ENCODE peak calls at places on chromosomes 1 and 21, in six cellular contexts. One of them, this sample, is unnamed.

GRCh38 chr1:33010946-33011731 is 25.5 kb downstream of the AK2 start:
- DNase-seq in left ventricle myocardium inferior: peak; percentile 57
- DNase-seq in right cardiac atrium: peak; percentile 70
- DNase-seq in mucosa of descending colon: peak; percentile 49
- DNase-seq in endothelial cell of umbilical vein: peak; percentile 86
- DNase-seq in heart right ventricle: no peak
- DNase-seq in this sample: no peak

GRCh38 chr1:22208265-22208972 is 65.5 kb upstream of the WNT4 start:
- DNase-seq in left ventricle myocardium inferior: no peak
- DNase-seq in right cardiac atrium: no peak
- DNase-seq in mucosa of descending colon: peak; percentile 11
- DNase-seq in endothelial cell of umbilical vein: no peak
- DNase-seq in heart right ventricle: no peak
- DNase-seq in this sample: no peak

GRCh38 chr1:33296824-33297223 is 24.1 kb downstream of the A3GALT2 start:
- DNase-seq in left ventricle myocardium inferior: no peak
- DNase-seq in right cardiac atrium: no peak
- DNase-seq in mucosa of descending colon: no peak
- DNase-seq in endothelial cell of umbilical vein: no peak
- DNase-seq in heart right ventricle: no peak
- DNase-seq in this sample: no peak

GRCh38 chr21:46048926-46049889 is 48.7 kb upstream of the COL6A2 start:
- DNase-seq in left ventricle myocardium inferior: peak; percentile 90
- DNase-seq in right cardiac atrium: peak; percentile 94
- DNase-seq in mucosa of descending colon: peak; percentile 60
- DNase-seq in endothelial cell of umbilical vein: no peak
- DNase-seq in heart right ventricle: peak; percentile 84
- DNase-seq in this sample: peak; percentile 72

GRCh38 chr1:116918714-116919357 is 9.1 kb downstream of the PTGFRN start:
- DNase-seq in left ventricle myocardium inferior: no peak
- DNase-seq in right cardiac atrium: no peak
- DNase-seq in mucosa of descending colon: no peak
- DNase-seq in endothelial cell of umbilical vein: no peak
- DNase-seq in heart right ventricle: no peak
- DNase-seq in this sample: no peak

GRCh38 chr1:156648951-156649350 is 7.0 kb downstream of the BCAN start:
- DNase-seq in left ventricle myocardium inferior: no peak
- DNase-seq in right cardiac atrium: no peak
- DNase-seq in mucosa of descending colon: no peak
- DNase-seq in endothelial cell of umbilical vein: no peak
- DNase-seq in heart right ventricle: no peak
- DNase-seq in this sample: no peak

GRCh38 chr1:61011514-61012263 is 70.7 kb upstream of the NFIA start:
- DNase-seq in left ventricle myocardium inferior: no peak
- DNase-seq in right cardiac atrium: no peak
- DNase-seq in mucosa of descending colon: no peak
- DNase-seq in endothelial cell of umbilical vein: peak; percentile 10
- DNase-seq in heart right ventricle: no peak
- DNase-seq in this sample: no peak

GRCh38 chr1:32806910-32807523 is 10.1 kb downstream of the YARS1 start:
- DNase-seq in left ventricle myocardium inferior: no peak
- DNase-seq in right cardiac atrium: no peak
- DNase-seq in mucosa of descending colon: no peak
- DNase-seq in endothelial cell of umbilical vein: no peak
- DNase-seq in heart right ventricle: no peak
- DNase-seq in this sample: no peak

GRCh38 chr21:43913928-43914327 is 48.9 kb downstream of the AGPAT3 start:
- DNase-seq in left ventricle myocardium inferior: no peak
- DNase-seq in right cardiac atrium: peak; percentile 59
- DNase-seq in mucosa of descending colon: no peak
- DNase-seq in endothelial cell of umbilical vein: no peak
- DNase-seq in heart right ventricle: no peak
- DNase-seq in this sample: no peak

GRCh38 chr1:119982006-119982405 is 85.7 kb upstream of the ADAM30 start:
- DNase-seq in left ventricle myocardium inferior: no peak
- DNase-seq in right cardiac atrium: no peak
- DNase-seq in mucosa of descending colon: no peak
- DNase-seq in endothelial cell of umbilical vein: peak; percentile 26
- DNase-seq in heart right ventricle: no peak
- DNase-seq in this sample: no peak

GRCh38 chr21:39185157-39185556 is 1.9 kb upstream of the PSMG1 start:
- DNase-seq in left ventricle myocardium inferior: no peak
- DNase-seq in right cardiac atrium: no peak
- DNase-seq in mucosa of descending colon: no peak
- DNase-seq in endothelial cell of umbilical vein: no peak
- DNase-seq in heart right ventricle: no peak
- DNase-seq in this sample: no peak
- H3K4me3 ChIP-seq in left ventricle myocardium inferior: no peak overlapping the region
- H3K4me3 ChIP-seq in right cardiac atrium: no peak overlapping the region
- H3K4me3 ChIP-seq in mucosa of descending colon: no peak overlapping the region
- H3K4me3 ChIP-seq in endothelial cell of umbilical vein: no peak overlapping the region
- H3K4me3 ChIP-seq in heart right ventricle: no peak overlapping the region
- H3K4me3 ChIP-seq in this sample: no peak overlapping the region

DNA sequence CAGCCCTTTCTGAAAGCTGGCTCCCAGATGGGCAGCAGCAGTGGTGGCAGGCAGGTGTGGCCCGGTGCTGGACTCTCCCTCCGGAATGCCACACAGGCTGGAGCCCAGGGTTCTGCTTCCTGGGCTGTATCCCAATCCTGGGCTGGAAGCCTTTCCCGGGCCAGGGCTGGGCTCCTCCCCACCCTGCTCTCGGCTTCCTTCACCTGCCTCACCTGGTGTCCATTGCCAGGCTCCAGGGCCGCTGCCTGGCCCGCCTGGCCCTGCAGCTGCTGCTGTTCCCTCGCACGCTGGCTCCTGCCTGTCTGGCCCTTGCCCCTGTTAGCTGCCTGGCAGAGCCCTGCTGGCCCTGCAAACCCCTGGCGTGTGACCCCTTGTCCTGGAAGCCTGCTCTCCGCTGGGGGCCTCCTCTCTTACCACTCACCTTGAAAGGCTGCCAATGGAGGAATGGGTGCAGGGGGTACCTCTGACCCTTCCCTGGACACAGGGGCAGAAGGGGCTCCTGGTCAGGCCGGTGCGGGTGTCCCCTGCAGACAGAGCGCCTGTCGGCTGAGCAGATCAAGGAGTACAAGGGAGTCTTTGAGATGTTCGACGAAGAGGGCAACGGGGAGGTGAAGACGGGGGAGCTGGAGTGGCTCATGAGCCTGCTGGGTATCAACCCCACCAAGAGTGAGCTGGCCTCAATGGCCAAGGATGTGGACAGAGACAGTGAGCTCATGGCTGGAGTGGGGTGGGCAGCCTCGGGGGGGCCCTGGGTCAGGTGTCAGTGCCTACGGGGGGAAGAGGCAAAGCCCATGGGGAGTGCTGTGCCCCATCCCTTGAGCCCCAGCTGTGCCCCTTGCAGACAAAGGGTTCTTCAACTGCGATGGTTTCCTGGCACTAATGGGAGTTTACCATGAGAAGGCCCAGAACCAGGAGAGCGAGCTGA is 1.1 kb downstream of the CALML6 start:
- DNase-seq in left ventricle myocardium inferior: no peak
- DNase-seq in right cardiac atrium: peak; percentile 41
- DNase-seq in mucosa of descending colon: peak; percentile 54
- DNase-seq in endothelial cell of umbilical vein: no peak
- DNase-seq in heart right ventricle: no peak
- DNase-seq in this sample: peak; percentile 52
- H3K4me1 ChIP-seq in left ventricle myocardium inferior: peaks cover 23% of the 10 kb centered on the region
- H3K4me1 ChIP-seq in right cardiac atrium: no peaks in the 10 kb centered on the region
- H3K4me1 ChIP-seq in mucosa of descending colon: peaks cover 21% of the 10 kb centered on the region
- H3K4me1 ChIP-seq in endothelial cell of umbilical vein: peaks cover 5% of the 10 kb centered on the region
- H3K4me1 ChIP-seq in heart right ventricle: peaks cover 19% of the 10 kb centered on the region
- H3K4me1 ChIP-seq in this sample: peaks cover 9% of the 10 kb centered on the region

GRCh38 chr1:150186789-150187559 is 37.3 kb downstream of the PLEKHO1 start:
- DNase-seq in left ventricle myocardium inferior: no peak
- DNase-seq in right cardiac atrium: peak; percentile 59
- DNase-seq in mucosa of descending colon: no peak
- DNase-seq in endothelial cell of umbilical vein: peak; percentile 40
- DNase-seq in heart right ventricle: no peak
- DNase-seq in this sample: no peak
- H3K4me3 ChIP-seq in left ventricle myocardium inferior: no peak overlapping the region
- H3K4me3 ChIP-seq in right cardiac atrium: no peak overlapping the region
- H3K4me3 ChIP-seq in mucosa of descending colon: no peak overlapping the region
- H3K4me3 ChIP-seq in endothelial cell of umbilical vein: no peak overlapping the region
- H3K4me3 ChIP-seq in heart right ventricle: no peak overlapping the region
- H3K4me3 ChIP-seq in this sample: no peak overlapping the region

GRCh38 chr1:27891196-27891889 is 19.0 kb downstream of the THEMIS2 start:
- DNase-seq in left ventricle myocardium inferior: no peak
- DNase-seq in right cardiac atrium: no peak
- DNase-seq in mucosa of descending colon: peak; percentile 42
- DNase-seq in endothelial cell of umbilical vein: no peak
- DNase-seq in heart right ventricle: no peak
- DNase-seq in this sample: peak; percentile 63
- H3K4me1 ChIP-seq in left ventricle myocardium inferior: no peaks in the 10 kb centered on the region
- H3K4me1 ChIP-seq in right cardiac atrium: no peaks in the 10 kb centered on the region
- H3K4me1 ChIP-seq in mucosa of descending colon: peaks cover 5% of the 10 kb centered on the region
- H3K4me1 ChIP-seq in endothelial cell of umbilical vein: no peaks in the 10 kb centered on the region
- H3K4me1 ChIP-seq in heart right ventricle: no peaks in the 10 kb centered on the region
- H3K4me1 ChIP-seq in this sample: no peaks in the 10 kb centered on the region

DNA sequence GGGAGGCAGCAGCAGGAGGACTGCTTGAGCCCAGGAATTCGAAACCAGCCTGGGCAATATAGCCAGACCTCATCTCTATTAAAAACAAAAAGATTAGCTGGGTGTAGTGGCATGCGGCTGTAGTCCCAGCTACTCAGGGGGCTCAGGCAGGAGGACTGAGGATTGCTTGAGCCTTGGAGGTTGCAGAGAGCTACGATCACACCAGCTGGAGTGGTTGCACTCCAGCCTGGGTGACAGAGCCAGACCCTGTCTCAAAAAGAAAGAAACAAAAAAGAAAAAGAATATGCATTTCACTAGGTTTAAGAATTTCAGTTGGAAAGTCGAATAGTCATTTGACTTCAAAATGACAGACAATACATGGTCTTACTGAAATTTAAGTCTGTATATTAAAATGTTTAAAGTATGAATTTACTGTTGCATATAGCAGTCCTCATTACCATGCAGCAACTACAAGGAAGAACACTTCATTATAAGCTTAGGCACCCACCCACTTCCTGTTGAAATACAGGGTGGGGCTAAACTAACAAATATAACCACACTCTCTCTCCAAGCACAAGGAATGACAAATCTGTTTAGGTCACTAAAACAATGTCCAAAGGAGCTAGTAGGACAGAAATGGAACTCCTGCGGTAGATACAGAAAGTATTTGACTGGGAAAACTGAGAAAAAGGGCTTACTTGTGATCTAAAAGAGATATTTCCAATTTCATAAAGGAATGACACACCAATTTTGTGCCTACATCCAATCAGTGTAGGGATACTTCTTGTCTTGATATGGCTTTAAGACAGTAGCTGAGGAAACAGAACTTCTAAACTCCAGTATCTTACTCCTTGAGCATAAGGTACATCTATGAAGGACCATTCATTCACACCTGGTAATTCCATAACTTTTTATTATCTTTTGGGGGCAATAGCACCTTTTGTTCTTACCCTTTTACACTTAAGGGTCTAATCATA is 44.1 kb downstream of the GPR3 start:
- DNase-seq in left ventricle myocardium inferior: no peak
- DNase-seq in right cardiac atrium: no peak
- DNase-seq in mucosa of descending colon: peak; percentile 76
- DNase-seq in endothelial cell of umbilical vein: peak; percentile 69
- DNase-seq in heart right ventricle: no peak
- DNase-seq in this sample: peak; percentile 38
- H3K4me3 ChIP-seq in left ventricle myocardium inferior: peak overlapping the region; percentile 37
- H3K4me3 ChIP-seq in right cardiac atrium: no peak overlapping the region
- H3K4me3 ChIP-seq in mucosa of descending colon: no peak overlapping the region
- H3K4me3 ChIP-seq in endothelial cell of umbilical vein: no peak overlapping the region
- H3K4me3 ChIP-seq in heart right ventricle: peak overlapping the region; percentile 27
- H3K4me3 ChIP-seq in this sample: no peak overlapping the region